ENCODE peak calls at places on chromosomes 6 and 20, in six cellular contexts. Q is lower lobe of right lung; I is endothelial cell of umbilical vein; J is ovary; H is heart right ventricle; O is CD4-positive, alpha-beta T cell. A is an unnamed sample.

GRCh38 chr6:166008441-166009369 is 158.9 kb downstream of the TBXT start:
- DNase-seq in J (peak), O (no peak), Q (no peak), I (no peak), H (peak), A (no peak)

GRCh38 chr6:5674141-5674540 is 332.6 kb downstream of the NRN1 start:
- DNase-seq in J (no peak), I (no peak), Q (no peak), O (no peak), H (no peak), A (no peak)

GRCh38 chr6:53679446-53679933 is 13.9 kb upstream of the KLHL31 start:
- DNase-seq in I (peak), Q (no peak), O (no peak), H (no peak), J (no peak), A (no peak)

GRCh38 chr6:137389150-137389664 is 105.0 kb downstream of the OLIG3 start:
- DNase-seq in I (no peak), Q (no peak), H (no peak), J (no peak), O (peak), A (no peak)

GRCh38 chr20:35320396-35321126 is 28.3 kb upstream of the FAM83C start:
- DNase-seq in H (no peak), O (no peak), Q (no peak), I (no peak), J (no peak), A (no peak)

GRCh38 chr20:47788741-47789080 is 3.4 kb upstream of the SULF2 start:
- DNase-seq in J (no peak), I (no peak), O (no peak), Q (no peak), H (no peak), A (no peak)

GRCh38 chr6:108560463-108561308 is at the start of gene FOXO3:
- DNase-seq in Q (peak), I (peak), J (peak), O (no peak), H (peak), A (peak)

GRCh38 chr6:109736273-109737031 is 45.4 kb downstream of the FIG4 start:
- DNase-seq in H (no peak), O (no peak), J (no peak), I (no peak), Q (no peak), A (no peak)

GRCh38 chr6:158662607-158663464 is 13.0 kb downstream of the SYTL3 start:
- DNase-seq in O (no peak), Q (no peak), H (no peak), I (no peak), J (peak), A (peak)

GRCh38 chr6:137589067-137589848 is 95.1 kb upstream of the OLIG3 start:
- DNase-seq in H (no peak), O (peak), Q (no peak), I (peak), J (no peak), A (no peak)

GRCh38 chr6:26205161-26205624 is 118.0 kb downstream of the HFE start:
- DNase-seq in Q (peak), I (peak), J (peak), H (peak), O (peak), A (peak)

GRCh38 chr20:43287637-43288036 is 97.9 kb upstream of the PTPRT start:
- DNase-seq in O (no peak), H (no peak), Q (no peak), J (no peak), I (no peak), A (no peak)

GRCh38 chr20:43658723-43659419 is 8.0 kb upstream of the MYBL2 start:
- DNase-seq in Q (no peak), O (no peak), H (no peak), J (no peak), I (no peak), A (no peak)

GRCh38 chr20:32792316-32792715 is 27.4 kb upstream of the MAPRE1 start:
- DNase-seq in J (no peak), I (no peak), O (no peak), Q (no peak), H (no peak), A (no peak)

GRCh38 chr6:13507306-13507855 is 20.0 kb upstream of the GFOD1 start:
- DNase-seq in I (no peak), O (no peak), J (no peak), Q (no peak), H (no peak), A (no peak)

GRCh38 chr6:31473780-31474725 is 23.9 kb upstream of the MICB start:
- DNase-seq in H (no peak), Q (no peak), O (no peak), I (peak), J (no peak), A (no peak)

GRCh38 chr6:148925701-148926100 is 178.9 kb downstream of the UST start:
- DNase-seq in H (no peak), J (no peak), I (no peak), O (no peak), Q (no peak), A (no peak)

GRCh38 chr6:132693478-132693877 is 20.4 kb downstream of the VNN1 start:
- DNase-seq in I (peak), Q (no peak), J (no peak), H (no peak), O (no peak), A (no peak)

GRCh38 chr20:17579369-17580039 is 9.6 kb downstream of the DSTN start:
- DNase-seq in Q (no peak), J (no peak), H (no peak), O (no peak), I (no peak), A (no peak)

GRCh38 chr6:150998992-150999975 is 133.8 kb downstream of the MTHFD1L start:
- DNase-seq in I (no peak), O (no peak), Q (no peak), J (no peak), H (no peak), A (no peak)

GRCh38 chr6:36700812-36701211 is 3.2 kb downstream of the RAB44 start:
- DNase-seq in I (no peak), H (no peak), Q (no peak), O (no peak), J (no peak), A (no peak)

GRCh38 chr6:36700071-36700811 is 2.6 kb downstream of the RAB44 start:
- DNase-seq in O (no peak), H (no peak), I (no peak), Q (no peak), J (no peak), A (peak)

GRCh38 chr6:36702656-36703055 is 5.0 kb downstream of the RAB44 start:
- DNase-seq in Q (no peak), I (no peak), O (no peak), J (no peak), H (no peak), A (peak)

GRCh38 chr6:36703081-36703606 is 5.5 kb downstream of the RAB44 start:
- DNase-seq in H (no peak), I (no peak), J (no peak), O (no peak), Q (no peak), A (no peak)

DNA sequence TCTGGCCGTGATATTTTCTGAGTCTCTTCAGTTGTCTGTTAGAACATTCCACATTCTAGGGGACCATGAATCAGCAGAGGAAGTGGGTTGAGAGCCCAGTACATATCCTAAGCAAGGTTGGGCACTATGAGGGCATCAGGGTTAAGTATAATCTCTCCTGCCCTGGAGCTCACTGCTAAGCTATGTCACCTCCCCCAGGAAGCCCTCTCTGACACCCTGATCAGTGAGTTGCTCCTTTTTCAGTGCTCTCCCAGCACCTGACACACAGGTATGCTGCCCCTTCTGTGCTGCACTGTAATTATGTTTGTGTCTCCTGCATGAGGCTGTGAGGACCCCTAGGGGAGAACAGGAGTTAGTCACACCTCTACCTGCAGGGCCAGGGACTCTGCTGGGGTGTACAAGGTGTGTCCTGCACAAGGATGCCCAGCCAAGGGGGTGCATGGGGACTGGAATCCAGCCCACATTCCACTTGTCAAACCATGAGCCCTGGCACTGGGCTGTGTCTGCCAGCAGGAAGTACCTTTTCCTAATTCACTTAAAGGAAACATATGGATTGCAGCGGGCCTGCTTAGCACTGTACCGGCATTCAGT is 3.9 kb downstream of the RAB44 start:
- DNase-seq in J (no peak), H (no peak), O (no peak), Q (no peak), I (no peak), A (peak)
- TF ChIP-seq CTCF in J (no peak), H (peak), O (no peak), Q (no peak), I (peak), A (peak)

DNA sequence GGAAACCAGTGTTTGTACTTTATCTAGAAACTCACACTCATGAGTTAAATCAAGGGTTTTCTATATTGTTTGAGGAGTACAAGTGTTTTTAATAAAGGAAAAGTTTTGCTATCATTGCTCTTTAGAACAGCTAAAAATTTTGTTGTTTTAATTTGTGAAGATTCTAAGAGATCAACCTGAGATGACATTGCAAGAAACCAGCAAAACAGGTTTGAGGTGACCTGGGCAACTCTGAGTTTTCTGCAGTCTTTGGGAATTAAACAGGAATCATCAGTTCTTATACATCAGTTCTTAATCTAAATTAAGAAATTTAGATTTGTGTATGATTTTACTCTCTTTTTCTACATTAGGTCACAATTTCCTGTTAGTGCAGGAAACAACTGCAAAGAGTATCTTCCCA is 114.5 kb downstream of the JAG1 start:
- DNase-seq in J (no peak), I (no peak), Q (no peak), O (no peak), H (no peak), A (no peak)
- H3K27ac ChIP-seq in J (no peak), I (no peak), Q (no peak), O (no peak), H (no peak), A (no peak)

DNA sequence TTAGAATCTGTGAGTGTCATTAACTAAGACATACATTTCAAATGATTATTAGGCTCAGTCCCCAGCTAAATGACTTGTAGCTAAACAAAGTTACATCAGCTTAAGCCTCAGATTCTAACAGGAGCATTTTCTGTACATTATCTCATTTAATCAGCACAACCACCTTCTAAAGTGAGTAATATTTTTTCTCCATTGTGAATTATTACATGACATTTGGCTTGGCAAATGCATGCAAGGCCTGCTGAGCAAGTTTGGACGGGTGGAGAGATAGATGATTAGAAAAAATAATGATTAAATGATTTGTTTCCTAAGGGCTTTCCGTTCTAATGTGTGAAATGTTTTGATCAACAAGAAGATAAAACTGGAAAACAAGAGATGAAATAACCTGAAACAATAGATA is 20.7 kb downstream of the DCBLD1 start:
- DNase-seq in O (no peak), H (no peak), I (no peak), J (no peak), Q (no peak), A (no peak)
- TF ChIP-seq CTCF in O (no peak), H (no peak), I (no peak), J (no peak), Q (no peak), A (no peak)

GRCh38 chr6:140966676-140967075 is 1166.0 kb upstream of the GJE1 start:
- DNase-seq in H (no peak), Q (no peak), I (no peak), O (no peak), J (no peak), A (no peak)
- H3K27ac ChIP-seq in H (no peak), Q (no peak), I (no peak), O (no peak), J (no peak), A (no peak)

GRCh38 chr6:133890941-133891813 is 2.3 kb downstream of the TCF21 start:
- DNase-seq in Q (peak), I (peak), H (peak), J (peak), O (no peak), A (peak)

GRCh38 chr6:133888931-133889556 is at the start of gene TCF21:
- DNase-seq in O (no peak), Q (no peak), J (peak), H (peak), I (no peak), A (no peak)

GRCh38 chr6:133887478-133887877 is 1.4 kb upstream of the TCF21 start:
- DNase-seq in I (no peak), Q (no peak), H (no peak), O (no peak), J (no peak), A (no peak)

GRCh38 chr6:133891814-133892443 is 3.0 kb downstream of the TCF21 start:
- DNase-seq in O (no peak), H (no peak), J (no peak), I (peak), Q (no peak), A (no peak)

DNA sequence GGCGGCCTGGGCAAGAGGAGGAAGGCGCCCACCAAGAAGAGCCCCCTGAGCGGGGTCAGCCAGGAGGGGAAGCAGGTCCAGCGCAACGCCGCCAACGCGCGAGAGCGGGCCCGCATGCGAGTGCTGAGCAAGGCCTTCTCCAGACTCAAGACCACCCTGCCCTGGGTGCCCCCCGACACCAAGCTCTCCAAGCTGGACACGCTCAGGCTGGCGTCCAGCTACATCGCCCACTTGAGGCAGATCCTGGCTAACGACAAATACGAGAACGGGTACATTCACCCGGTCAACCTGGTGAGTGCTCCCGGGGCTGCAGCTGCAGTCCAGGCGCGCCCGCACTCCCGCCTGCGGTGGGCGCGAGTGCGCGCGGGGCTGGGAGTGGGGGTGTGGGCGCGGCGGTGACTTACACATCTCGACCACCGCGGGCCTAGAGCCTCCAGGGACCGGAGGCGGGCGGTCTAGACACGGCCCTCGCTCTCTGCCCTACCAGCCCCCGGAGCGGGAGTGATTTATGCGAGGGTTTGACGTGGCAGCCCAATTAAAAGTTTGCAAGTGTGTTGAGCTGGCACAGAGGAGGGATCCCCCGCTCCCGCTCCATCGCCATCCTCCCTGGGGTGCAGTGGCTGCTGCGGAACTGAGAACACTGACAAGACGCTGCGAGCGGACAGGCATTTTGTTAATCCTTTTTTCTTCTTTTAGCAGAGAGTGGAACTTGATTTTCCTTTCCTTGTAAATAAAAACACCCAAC is 816 bp downstream of the TCF21 start:
- DNase-seq in J (peak), H (no peak), I (no peak), Q (peak), O (no peak), A (no peak)
- TF ChIP-seq CTCF in J (no peak), H (peak), I (no peak), Q (no peak), O (no peak), A (no peak)

GRCh38 chr6:57180596-57180995 is 8.5 kb downstream of the BAG2 start:
- DNase-seq in J (no peak), H (no peak), O (no peak), Q (no peak), I (no peak), A (no peak)
- H3K27ac ChIP-seq in J (no peak), H (no peak), O (no peak), Q (no peak), I (no peak), A (no peak)

DNA sequence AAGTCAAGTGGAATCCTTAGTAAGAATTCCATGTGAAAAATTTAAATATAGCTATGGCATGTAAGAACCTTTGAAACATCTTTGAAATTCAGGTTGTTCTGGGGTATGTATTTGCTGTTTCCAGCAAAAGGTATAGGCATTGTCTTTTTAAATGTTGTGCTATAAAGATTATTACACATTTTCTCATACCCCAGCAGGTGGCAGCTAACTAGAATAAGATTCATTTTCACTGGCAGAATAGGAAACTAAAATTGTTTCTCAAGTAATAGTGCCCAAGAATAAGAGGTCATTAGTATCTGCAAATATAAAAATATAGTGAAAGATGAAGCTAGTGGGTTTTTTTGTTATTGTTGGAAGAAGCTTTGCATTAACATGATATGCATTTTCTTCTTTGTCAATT is 1.8 kb downstream of the GRIK2 start:
- DNase-seq in J (no peak), Q (no peak), I (no peak), O (no peak), H (no peak), A (no peak)
- TF ChIP-seq CTCF in J (no peak), Q (no peak), I (no peak), O (no peak), H (peak), A (no peak)

GRCh38 chr6:159676804-159677203 is 16.2 kb downstream of the SOD2 start:
- DNase-seq in J (no peak), H (no peak), Q (no peak), I (no peak), O (no peak), A (no peak)

GRCh38 chr6:159680104-159680503 is 12.9 kb downstream of the SOD2 start:
- DNase-seq in I (no peak), O (no peak), Q (no peak), H (no peak), J (no peak), A (no peak)

GRCh38 chr6:159677226-159677901 is 15.7 kb downstream of the SOD2 start:
- DNase-seq in I (no peak), J (no peak), Q (no peak), H (no peak), O (no peak), A (no peak)

GRCh38 chr6:159681104-159681503 is 11.9 kb downstream of the SOD2 start:
- DNase-seq in Q (no peak), J (no peak), O (no peak), I (peak), H (no peak), A (no peak)

GRCh38 chr6:159679091-159680077 is 13.7 kb downstream of the SOD2 start:
- DNase-seq in O (no peak), Q (no peak), I (no peak), J (no peak), H (no peak), A (no peak)
- H3K27ac ChIP-seq in O (no peak), Q (peak), I (no peak), J (no peak), H (no peak), A (peak)